ENCODE peak calls at places on chromosomes 4 and X, in six cellular contexts. Q is HT1080; V is mammary epithelial cell; D is occipital lobe; A is naive thymus-derived CD4-positive, alpha-beta T cell; S is neural crest cell. F is an unnamed sample.

GRCh38 chrX:131827935-131828334 is 195.2 kb upstream of the STK26 start:
- DNase-seq in Q (peak), V (no peak), D (no peak), A (peak), S (no peak), F (peak)

GRCh38 chr4:143358923-143359694 is 22.4 kb downstream of the GAB1 start:
- DNase-seq in Q (peak), V (peak), D (no peak), A (no peak), S (no peak), F (peak)

GRCh38 chr4:152316969-152317368 is 218.9 kb downstream of the FBXW7 start:
- DNase-seq in Q (no peak), V (no peak), D (no peak), A (no peak), S (no peak), F (no peak)

GRCh38 chr4:851701-852430 is 25.9 kb upstream of the CPLX1 start:
- DNase-seq in Q (no peak), V (no peak), D (no peak), A (no peak), S (no peak), F (no peak)

GRCh38 chr4:70772929-70773555 is 51.3 kb downstream of the RUFY3 start:
- DNase-seq in Q (no peak), V (no peak), D (no peak), A (no peak), S (no peak), F (no peak)

GRCh38 chr4:7854697-7855370 is 84.8 kb downstream of the AFAP1 start:
- DNase-seq in Q (no peak), V (peak), D (no peak), A (peak), S (no peak), F (no peak)

GRCh38 chr4:128596844-128597243 is 212.7 kb upstream of the JADE1 start:
- DNase-seq in Q (no peak), V (no peak), D (no peak), A (no peak), S (no peak), F (no peak)

GRCh38 chrX:150329888-150330287 is 33.2 kb upstream of the MAMLD1 start:
- DNase-seq in Q (no peak), V (no peak), D (no peak), A (no peak), S (no peak), F (no peak)

GRCh38 chrX:124405868-124406267 is 59.5 kb downstream of the SH2D1A start:
- DNase-seq in Q (no peak), V (no peak), D (no peak), A (no peak), S (no peak), F (no peak)

GRCh38 chr4:128516568-128516967 is 229.0 kb upstream of the PGRMC2 start:
- DNase-seq in Q (no peak), V (no peak), D (no peak), A (no peak), S (no peak), F (no peak)

F was measured in brain microvascular endothelial cell.